ENCODE peak calls at places on chromosome 13, in four cellular contexts. V is CD4-positive, alpha-beta T cell; C is DMS153; F is NCI-H2029 treated with DMSO at 0.1 percent for 48 hours. J is an unnamed sample.

GRCh38 chr13:25990801-25991200 is 61.0 kb downstream of the SHISA2 start:
- DNase-seq in V (no peak), C (no peak), F (no peak), J (no peak)

GRCh38 chr13:59722580-59722900 is 441.2 kb downstream of the DIAPH3 start:
- DNase-seq in V (no peak), F (no peak), C (no peak), J (no peak)

GRCh38 chr13:90455861-90456260 is 891.6 kb upstream of the MIR17HG start:
- DNase-seq in C (no peak), V (no peak), F (no peak), J (no peak)

GRCh38 chr13:112072531-112073244 is 5.7 kb downstream of the SOX1 start:
- DNase-seq in V (no peak), C (peak), F (no peak), J (no peak)

GRCh38 chr13:33381906-33382305 is 96.4 kb upstream of the STARD13 start:
- DNase-seq in C (no peak), F (no peak), V (no peak), J (no peak)

GRCh38 chr13:51339952-51340732 is 651 bp downstream of the SERPINE3 start:
- DNase-seq in F (no peak), V (no peak), C (no peak), J (no peak)

GRCh38 chr13:44768775-44769578 is 192.8 kb upstream of the TSC22D1 start:
- DNase-seq in C (no peak), F (no peak), V (no peak), J (no peak)

GRCh38 chr13:42574435-42575311 is 721 bp downstream of the TNFSF11 start:
- DNase-seq in V (no peak), F (no peak), C (no peak), J (peak)

GRCh38 chr13:46297338-46297737 is 85.6 kb downstream of the LRRC63 start:
- DNase-seq in C (no peak), V (no peak), F (no peak), J (no peak)

GRCh38 chr13:72062566-72062965 is 195.6 kb upstream of the DACH1 start:
- DNase-seq in F (no peak), C (peak), V (no peak), J (no peak)

GRCh38 chr13:79423801-79424642 is 18.0 kb upstream of the RBM26 start:
- DNase-seq in F (peak), V (no peak), C (peak), J (peak)

GRCh38 chr13:113730831-113731191 is 28.2 kb upstream of the TMEM255B start:
- DNase-seq in C (no peak), V (no peak), F (no peak), J (no peak)

GRCh38 chr13:52012512-52012836 is 276 bp downstream of the ALG11 start:
- DNase-seq in F (no peak), V (no peak), C (no peak), J (no peak)

GRCh38 chr13:75395901-75396300 is 86.1 kb downstream of the TBC1D4 start:
- DNase-seq in C (no peak), F (no peak), V (no peak), J (no peak)

GRCh38 chr13:66210677-66211076 is 1019.5 kb downstream of the PCDH9 start:
- DNase-seq in C (no peak), V (no peak), F (no peak), J (no peak)